ENCODE peak calls at places on chromosomes 3 and 15, in nine cellular contexts. J is foreskin keratinocyte; H is heart left ventricle; C is HCT116; Y is ovary; D is CD8-positive, alpha-beta memory T cell; K is fibroblast of lung; O is psoas muscle; Q is MM.1S. S is an unnamed sample. For H3K4me1 and H3K27me3, the result is how much of the 10 kb centered on the place peaks cover.

GRCh38 chr15:90400759-90401314 is 12.8 kb downstream of the IQGAP1 start:
- DNase-seq in H (peak), Q (peak), D (peak), C (peak), O (peak), J (peak), Y (peak), K (peak), S (peak)

GRCh38 chr15:25240461-25241021 is 198.3 kb downstream of the UBE3A start:
- DNase-seq in C (no peak), D (peak), Y (no peak), J (no peak), O (peak), H (no peak), K (no peak), Q (no peak), S (no peak)

GRCh38 chr3:186849392-186849975 is 7.0 kb downstream of the ADIPOQ start:
- DNase-seq in C (peak), K (peak), J (no peak), Q (peak), D (no peak), O (no peak), Y (no peak), H (no peak), S (peak)

GRCh38 chr3:98371853-98372252 is 18.2 kb downstream of the OR5K4 start:
- DNase-seq in J (no peak), O (no peak), Q (no peak), Y (no peak), C (no peak), H (no peak), D (no peak), K (no peak), S (no peak)

GRCh38 chr3:81743096-81744025 is 18.1 kb downstream of the GBE1 start:
- DNase-seq in D (no peak), Y (peak), O (no peak), Q (no peak), J (peak), H (no peak), C (peak), K (peak), S (peak)

GRCh38 chr15:37882640-37883039 is 51.8 kb upstream of the TMCO5A start:
- DNase-seq in C (no peak), K (no peak), J (no peak), O (no peak), Q (no peak), Y (no peak), H (no peak), D (no peak), S (no peak)

GRCh38 chr3:41200669-41201021 is 1.3 kb downstream of the CTNNB1 start:
- DNase-seq in O (no peak), Y (no peak), Q (no peak), H (no peak), K (peak), J (no peak), D (no peak), C (no peak), S (peak)

GRCh38 chr3:136818191-136818850 is 605 bp upstream of the SLC35G2 start:
- DNase-seq in Q (no peak), J (no peak), D (peak), H (peak), K (peak), O (peak), Y (peak), C (peak), S (peak)

GRCh38 chr3:72848703-72849081 is 447 bp upstream of the SHQ1 start:
- DNase-seq in Q (peak), D (peak), J (no peak), C (no peak), K (no peak), Y (no peak), H (no peak), O (no peak), S (peak)

GRCh38 chr3:11116336-11117059 is 37.8 kb upstream of the HRH1 start:
- DNase-seq in O (no peak), Q (no peak), J (no peak), H (no peak), K (no peak), C (no peak), D (no peak), Y (no peak), S (no peak)

GRCh38 chr3:64082411-64082810 is 59.1 kb upstream of the PSMD6 start:
- DNase-seq in O (no peak), C (no peak), H (no peak), D (no peak), Q (no peak), J (no peak), K (no peak), Y (no peak), S (peak)

GRCh38 chr3:193868590-193868989 is 267.4 kb upstream of the HES1 start:
- DNase-seq in H (no peak), J (no peak), D (no peak), C (no peak), Q (no peak), K (no peak), Y (no peak), O (no peak), S (no peak)

GRCh38 chr15:45645026-45645980 is 10.5 kb downstream of the SQOR start:
- DNase-seq in D (no peak), H (no peak), C (no peak), Q (no peak), J (peak), Y (no peak), O (no peak), K (peak), S (peak)

GRCh38 chr15:101578443-101578894 is 73.7 kb downstream of the TM2D3 start:
- DNase-seq in J (no peak), O (peak), C (peak), K (no peak), H (peak), Y (no peak), D (no peak), Q (peak), S (peak)

GRCh38 chr3:112888388-112889085 is 41.9 kb upstream of the CD200R1L start:
- DNase-seq in J (no peak), D (no peak), Y (no peak), H (no peak), O (no peak), Q (no peak), K (no peak), C (no peak), S (no peak)

GRCh38 chr3:59245300-59245878 is 195.6 kb upstream of the CFAP20DC start:
- DNase-seq in J (no peak), O (no peak), Q (no peak), Y (no peak), D (no peak), C (no peak), H (no peak), K (no peak), S (no peak)

GRCh38 chr3:51686512-51687215 is 15.6 kb downstream of the TEX264 start:
- DNase-seq in Y (peak), C (no peak), D (peak), H (peak), O (peak), J (no peak), Q (peak), K (no peak), S (peak)

GRCh38 chr3:181076558-181076957 is 87.0 kb upstream of the DNAJC19 start:
- DNase-seq in H (no peak), K (no peak), D (no peak), Y (no peak), J (no peak), C (no peak), O (no peak), Q (no peak), S (no peak)

GRCh38 chr15:64883997-64884511 is 27.6 kb upstream of the ANKDD1A start:
- DNase-seq in Y (no peak), O (peak), D (peak), H (peak), J (peak), Q (no peak), C (no peak), K (peak), S (peak)

GRCh38 chr15:39236375-39236774 is 344.5 kb upstream of the THBS1 start:
- DNase-seq in H (no peak), K (no peak), Q (no peak), C (no peak), J (no peak), Y (no peak), O (no peak), D (no peak), S (no peak)

GRCh38 chr3:100880845-100881244 is 112.4 kb downstream of the ABI3BP start:
- DNase-seq in K (peak), O (no peak), Y (no peak), H (no peak), C (no peak), Q (no peak), J (no peak), D (no peak), S (peak)

GRCh38 chr3:128710816-128711433 is 15.1 kb upstream of the RAB7A start:
- DNase-seq in J (no peak), Q (no peak), H (no peak), K (no peak), D (no peak), C (no peak), O (no peak), Y (no peak), S (no peak)

GRCh38 chr3:194736277-194736895 is 50.7 kb downstream of the FAM43A start:
- DNase-seq in D (no peak), J (no peak), Q (no peak), H (no peak), O (no peak), Y (no peak), C (no peak), K (no peak), S (no peak)

GRCh38 chr15:25730918-25731317 is 132.2 kb downstream of the ATP10A start:
- DNase-seq in K (no peak), J (no peak), Q (no peak), Y (no peak), C (no peak), H (no peak), D (no peak), O (no peak), S (no peak)

GRCh38 chr3:36901588-36901987 is 43.3 kb downstream of the TRANK1 start:
- DNase-seq in H (no peak), D (no peak), C (no peak), K (no peak), J (no peak), Q (no peak), O (no peak), Y (no peak), S (no peak)

GRCh38 chr3:14204605-14205284 is 26.1 kb downstream of the LSM3 start:
- DNase-seq in Q (no peak), C (no peak), K (peak), O (no peak), J (no peak), Y (peak), D (no peak), H (no peak), S (peak)

GRCh38 chr3:99319961-99320360 is 318.4 kb upstream of the COL8A1 start:
- DNase-seq in K (peak), Y (no peak), Q (no peak), J (no peak), D (no peak), H (no peak), O (no peak), C (no peak), S (peak)

GRCh38 chr3:21624514-21624913 is 126.5 kb downstream of the ZNF385D start:
- DNase-seq in H (no peak), O (no peak), Y (no peak), K (no peak), D (no peak), C (no peak), J (no peak), Q (no peak), S (no peak)

GRCh38 chr3:73009750-73010149 is 13.1 kb downstream of the PPP4R2 start:
- DNase-seq in O (no peak), Y (no peak), K (no peak), J (no peak), D (no peak), Q (no peak), H (no peak), C (no peak), S (no peak)

GRCh38 chr3:32177702-32178198 is 60.7 kb upstream of the CMTM8 start:
- DNase-seq in Y (no peak), K (peak), D (peak), H (peak), O (no peak), Q (peak), C (peak), J (peak), S (peak)

GRCh38 chr3:192892981-192893827 is 24.5 kb downstream of the MB21D2 start:
- DNase-seq in J (peak), Y (no peak), K (peak), D (peak), O (peak), C (peak), Q (peak), H (peak), S (peak)

GRCh38 chr15:67826717-67827560 is 1.6 kb downstream of the SKOR1 start:
- DNase-seq in C (no peak), D (no peak), Y (no peak), Q (no peak), O (no peak), H (no peak), K (no peak), J (no peak), S (no peak)

GRCh38 chr15:67828379-67828968 is 3.2 kb downstream of the SKOR1 start:
- DNase-seq in D (no peak), K (no peak), Q (no peak), J (no peak), C (no peak), O (no peak), H (no peak), Y (no peak), S (no peak)

GRCh38 chr15:67829647-67830504 is 4.6 kb downstream of the SKOR1 start:
- DNase-seq in Y (no peak), D (no peak), C (no peak), K (no peak), O (no peak), Q (no peak), H (no peak), J (no peak), S (no peak)

GRCh38 chr15:67827561-67828378 is 2.5 kb downstream of the SKOR1 start:
- DNase-seq in C (no peak), O (no peak), J (no peak), H (no peak), Y (no peak), Q (no peak), D (no peak), K (no peak), S (no peak)

GRCh38 chr15:67828969-67829646 is 3.8 kb downstream of the SKOR1 start:
- DNase-seq in D (no peak), Q (no peak), C (no peak), Y (no peak), O (no peak), J (no peak), H (no peak), K (no peak), S (no peak)
- H3K4me1 ChIP-seq in D (under half), Q (under half), C (under half), Y (under half), O (under half), J (under half), H (half or more), K (under half), S (under half)

DNA sequence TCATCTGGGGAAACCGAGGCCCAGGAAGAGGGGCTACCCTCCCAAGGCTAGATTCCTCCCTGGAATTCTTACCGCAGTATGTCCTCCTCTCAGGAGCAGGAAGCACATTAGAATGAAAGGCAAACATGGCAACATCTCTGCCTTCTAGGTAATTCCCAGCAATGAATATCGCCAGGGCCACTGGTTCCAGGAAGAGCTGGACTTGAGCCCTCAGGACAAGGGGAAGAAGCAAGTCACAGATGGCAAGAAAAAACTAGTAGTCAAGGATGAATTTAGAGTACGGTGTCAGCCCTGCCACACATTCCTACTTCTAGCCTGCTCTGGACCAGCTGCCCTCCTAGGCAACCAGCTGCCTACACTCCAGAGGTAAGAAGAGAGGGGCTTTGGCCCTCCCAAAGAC is 42.9 kb downstream of the MEGF11 start:
- DNase-seq in J (no peak), O (no peak), H (no peak), D (no peak), Q (no peak), Y (no peak), C (no peak), K (no peak), S (no peak)
- H3K27me3 ChIP-seq in J (under half), O (under half), H (under half), D (under half), Q (under half), Y (under half), C (under half), K (under half), S (under half)

DNA sequence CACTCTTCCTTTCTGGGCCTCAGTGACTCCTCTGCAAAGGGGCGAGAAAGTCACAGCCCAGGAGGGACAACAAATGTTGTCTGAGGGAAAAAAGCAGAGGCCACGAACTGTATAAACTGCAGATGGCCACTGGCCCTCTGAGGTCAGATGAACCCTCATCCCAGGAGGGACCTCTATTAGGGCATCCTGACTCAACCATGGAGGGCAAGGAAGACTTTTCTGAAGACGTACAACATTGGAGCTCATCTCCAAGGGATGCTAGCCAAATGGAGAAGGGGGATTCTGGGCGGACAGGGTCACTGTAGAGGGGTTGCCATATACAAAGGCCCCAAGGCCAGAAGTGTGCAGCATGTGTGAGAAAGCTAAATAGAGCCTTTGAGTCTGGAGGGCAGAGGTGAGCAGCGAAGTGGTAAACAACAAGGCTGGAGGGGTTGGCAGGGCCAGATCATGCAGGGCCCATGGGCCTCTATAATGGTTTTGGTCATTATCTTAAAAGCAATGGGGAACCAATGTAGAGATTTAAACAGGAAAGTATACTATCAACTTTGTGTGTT is 16.7 kb downstream of the GRAMD2A start:
- DNase-seq in D (no peak), J (no peak), C (no peak), Y (no peak), Q (no peak), K (no peak), O (no peak), H (no peak), S (no peak)
- H3K27ac ChIP-seq in D (no peak), J (no peak), C (no peak), Y (no peak), Q (no peak), K (no peak), O (no peak), H (no peak), S (no peak)

DNA sequence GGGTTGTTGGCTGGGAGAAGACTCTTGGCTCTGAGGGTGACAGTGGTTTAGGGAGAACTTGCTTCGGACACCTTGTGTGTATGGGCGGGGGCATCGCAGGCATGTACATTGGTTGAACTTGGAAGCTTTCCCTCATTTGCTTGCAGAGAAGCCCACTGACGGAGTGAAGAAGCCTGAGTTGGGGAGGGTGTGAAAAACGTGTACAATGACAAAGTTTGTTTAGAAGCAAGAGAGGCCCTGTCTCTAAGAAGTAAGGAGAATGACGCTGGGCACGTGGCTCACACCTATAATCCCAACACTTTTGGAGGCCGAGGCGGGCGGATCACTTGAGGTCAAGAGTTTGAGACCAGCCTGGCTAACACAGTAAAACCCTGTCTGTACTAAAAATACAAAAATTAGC is 13.7 kb downstream of the LIMD1 start:
- DNase-seq in K (no peak), Q (no peak), Y (no peak), C (no peak), O (no peak), D (no peak), J (no peak), H (no peak), S (no peak)
- H3K4me1 ChIP-seq in K (under half), Q (half or more), Y (under half), C (under half), O (half or more), D (under half), J (under half), H (half or more), S (under half)

DNA sequence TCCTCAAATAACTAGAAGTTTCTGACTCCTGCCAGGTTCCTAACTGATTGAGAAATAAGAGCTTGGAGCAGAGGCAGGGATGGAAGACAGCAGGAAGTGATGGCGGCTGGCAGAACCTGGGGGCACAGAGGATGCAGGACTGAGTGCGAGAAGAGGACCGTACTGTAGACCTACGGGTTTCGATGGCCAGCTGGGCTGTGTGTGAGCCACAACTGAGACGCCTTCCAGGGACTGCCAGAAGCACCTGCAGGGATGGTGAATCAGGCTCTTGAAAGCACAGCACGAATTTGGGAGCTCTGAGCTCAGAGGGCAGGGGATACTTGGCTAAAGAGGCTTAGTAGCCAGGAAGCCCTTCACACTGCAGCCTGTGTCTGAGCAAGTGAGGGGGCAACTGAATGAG is 165.6 kb downstream of the ABHD5 start:
- DNase-seq in K (no peak), D (no peak), Q (no peak), O (no peak), H (no peak), Y (no peak), J (no peak), C (no peak), S (no peak)
- H3K27me3 ChIP-seq in K (under half), D (under half), Q (under half), O (under half), H (under half), Y (under half), J (under half), C (under half), S (under half)

GRCh38 chr3:43217206-43217605 is 69.1 kb upstream of the SNRK start:
- DNase-seq in C (no peak), H (no peak), Y (no peak), O (no peak), Q (no peak), K (no peak), D (no peak), J (no peak), S (no peak)
- H3K27ac ChIP-seq in C (no peak), H (peak), Y (no peak), O (no peak), Q (no peak), K (no peak), D (no peak), J (no peak), S (no peak)

GRCh38 chr15:63827113-63827512 is 6.6 kb downstream of the HERC1 start:
- DNase-seq in J (no peak), O (no peak), H (no peak), Y (no peak), Q (no peak), C (no peak), K (no peak), D (no peak), S (no peak)
- H3K4me1 ChIP-seq in J (under half), O (under half), H (under half), Y (under half), Q (under half), C (under half), K (under half), D (half or more), S (under half)

DNA sequence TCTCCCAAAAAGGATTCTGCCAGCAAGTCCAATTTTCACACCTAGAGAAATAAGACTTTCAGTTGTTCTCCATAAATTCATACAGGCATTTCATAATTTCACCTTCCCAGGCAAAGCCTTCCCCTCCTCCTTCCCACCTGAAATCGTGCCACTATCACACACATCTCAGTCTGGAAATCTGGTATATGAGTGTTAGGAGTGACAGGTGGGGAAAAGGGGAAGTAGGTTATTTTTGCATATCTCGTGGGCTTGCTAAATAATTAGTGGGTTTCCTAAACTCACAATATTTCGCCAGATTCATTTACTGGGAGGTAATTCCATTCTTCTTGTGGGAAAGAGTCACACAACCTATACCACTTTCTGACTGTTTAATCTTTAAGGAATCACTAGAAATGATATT is 7.4 kb downstream of the ALDH1A2 start:
- DNase-seq in Y (no peak), J (no peak), O (no peak), H (no peak), Q (no peak), C (no peak), K (no peak), D (no peak), S (no peak)
- H3K27me3 ChIP-seq in Y (under half), J (under half), O (under half), H (under half), Q (under half), C (under half), K (under half), D (under half), S (half or more)

S was measured in GM23248.